ENCODE peak calls at places on chromosomes 4 and X, in nine cellular contexts. X, N, I, D, J, L, E, R and M are unnamed samples.

GRCh38 chr4:177802665-177803064 is 360.4 kb upstream of the AGA start:
- DNase-seq in X (no peak), N (no peak), I (no peak), D (no peak), J (no peak), L (no peak), E (no peak), R (no peak), M (no peak)

GRCh38 chr4:54661686-54662085 is 3.9 kb downstream of the KIT start:
- DNase-seq in X (no peak), N (no peak), I (no peak), D (no peak), J (no peak), L (no peak), E (peak; percentile 30), R (no peak), M (peak; percentile 14)

GRCh38 chrX:97126020-97126419 is 242.3 kb downstream of the RPA4 start:
- DNase-seq in X (no peak), N (no peak), I (no peak), D (no peak), J (no peak), L (no peak), E (peak; percentile 20), R (no peak), M (no peak)

GRCh38 chr4:184731056-184731455 is 2.8 kb downstream of the CENPU start:
- DNase-seq in X (no peak), N (no peak), I (no peak), D (no peak), J (no peak), L (no peak), E (no peak), R (no peak), M (no peak)

GRCh38 chr4:145480257-145480656 is 1.4 kb upstream of the SMAD1 start:
- DNase-seq in X (no peak), N (peak; percentile 80), I (no peak), D (no peak), J (no peak), L (no peak), E (no peak), R (no peak), M (no peak)

GRCh38 chrX:53511302-53511701 is 77.1 kb upstream of the HSD17B10 start:
- DNase-seq in X (no peak), N (peak; percentile 45), I (no peak), D (no peak), J (no peak), L (no peak), E (no peak), R (no peak), M (no peak)

GRCh38 chrX:31845003-31845402 is 773.2 kb upstream of the FTHL17 start:
- DNase-seq in X (no peak), N (no peak), I (no peak), D (no peak), J (no peak), L (no peak), E (no peak), R (no peak), M (no peak)

GRCh38 chr4:141311805-141312204 is 91.1 kb downstream of the ZNF330 start:
- DNase-seq in X (no peak), N (no peak), I (no peak), D (no peak), J (no peak), L (no peak), E (no peak), R (no peak), M (no peak)